ENCODE peak calls at places on chromosomes 2 and 18, in five cellular contexts. U, B, I, D and V are unnamed samples.

GRCh38 chr18:79952996-79953559 is 1.6 kb upstream of the SLC66A2 start:
- DNase-seq in U (no peak), B (peak), I (no peak), D (no peak), V (peak)

GRCh38 chr2:64568836-64569235 is 44.7 kb downstream of the AFTPH start:
- DNase-seq in U (no peak), B (no peak), I (no peak), D (no peak), V (no peak)

GRCh38 chr2:203476881-203477280 is 58.2 kb downstream of the RAPH1 start:
- DNase-seq in U (no peak), B (no peak), I (no peak), D (peak), V (no peak)

GRCh38 chr2:49616800-49617199 is 462.5 kb upstream of the FSHR start:
- DNase-seq in U (peak), B (no peak), I (no peak), D (peak), V (no peak)

GRCh38 chr2:171289938-171290480 is 129.3 kb upstream of the TLK1 start:
- DNase-seq in U (no peak), B (no peak), I (no peak), D (no peak), V (no peak)

GRCh38 chr2:221518201-221518936 is 53.7 kb downstream of the EPHA4 start:
- DNase-seq in U (no peak), B (no peak), I (no peak), D (peak), V (no peak)

GRCh38 chr2:48287971-48288370 is 242.0 kb upstream of the STON1 start:
- DNase-seq in U (no peak), B (no peak), I (no peak), D (no peak), V (no peak)

GRCh38 chr18:48607049-48607984 is 68.5 kb downstream of the CTIF start:
- DNase-seq in U (no peak), B (peak), I (no peak), D (no peak), V (no peak)

GRCh38 chr2:72108121-72108520 is 39.5 kb downstream of the CYP26B1 start:
- DNase-seq in U (no peak), B (no peak), I (no peak), D (peak), V (no peak)

GRCh38 chr18:4241218-4241617 is 213.9 kb downstream of the DLGAP1 start:
- DNase-seq in U (no peak), B (no peak), I (no peak), D (no peak), V (no peak)

GRCh38 chr2:11073251-11073650 is 82.0 kb upstream of the SLC66A3 start:
- DNase-seq in U (no peak), B (no peak), I (no peak), D (peak), V (no peak)

GRCh38 chr2:6772366-6772710 is 93.4 kb downstream of the CMPK2 start:
- DNase-seq in U (no peak), B (no peak), I (no peak), D (no peak), V (no peak)

GRCh38 chr2:94923196-94923595 is 52.0 kb downstream of the TEKT4 start:
- DNase-seq in U (no peak), B (no peak), I (no peak), D (peak), V (no peak)

GRCh38 chr2:39696072-39696471 is 30.4 kb downstream of the TMEM178A start:
- DNase-seq in U (no peak), B (no peak), I (no peak), D (peak), V (no peak)

GRCh38 chr2:53460347-53460746 is 307.3 kb upstream of the CHAC2 start:
- DNase-seq in U (no peak), B (no peak), I (peak), D (peak), V (no peak)

GRCh38 chr18:62334110-62334509 is 9.0 kb downstream of the TNFRSF11A start:
- DNase-seq in U (no peak), B (no peak), I (no peak), D (peak), V (no peak)

GRCh38 chr2:105308785-105309540 is 20.6 kb downstream of the TGFBRAP1 start:
- DNase-seq in U (no peak), B (no peak), I (no peak), D (no peak), V (no peak)

GRCh38 chr2:40401896-40402295 is 50.0 kb downstream of the SLC8A1 start:
- DNase-seq in U (no peak), B (no peak), I (no peak), D (peak), V (no peak)

GRCh38 chr2:85787282-85787980 is 33.6 kb downstream of the ATOH8 start:
- DNase-seq in U (no peak), B (peak), I (peak), D (no peak), V (no peak)

GRCh38 chr18:13175754-13176210 is 42.8 kb upstream of the LDLRAD4 start:
- DNase-seq in U (no peak), B (no peak), I (peak), D (peak), V (no peak)

GRCh38 chr2:220393717-220394116 is 766.3 kb downstream of the SLC4A3 start:
- DNase-seq in U (no peak), B (no peak), I (no peak), D (no peak), V (no peak)

GRCh38 chr2:218343591-218343990 is 13.1 kb upstream of the CATIP start:
- DNase-seq in U (no peak), B (no peak), I (no peak), D (no peak), V (no peak)

GRCh38 chr18:30908381-30908780 is 134.2 kb downstream of the DSC3 start:
- DNase-seq in U (no peak), B (no peak), I (no peak), D (peak), V (no peak)

GRCh38 chr18:45059695-45060094 is 379.0 kb downstream of the SETBP1 start:
- DNase-seq in U (no peak), B (no peak), I (no peak), D (peak), V (no peak)

GRCh38 chr2:136295168-136295567 is 177.2 kb upstream of the CXCR4 start:
- DNase-seq in U (no peak), B (no peak), I (no peak), D (no peak), V (no peak)

GRCh38 chr2:45241061-45241561 is 231.9 kb upstream of the SIX2 start:
- DNase-seq in U (no peak), B (no peak), I (no peak), D (peak), V (no peak)

GRCh38 chr2:10027931-10028330 is 15.4 kb upstream of the KLF11 start:
- DNase-seq in U (no peak), B (no peak), I (no peak), D (no peak), V (no peak)

GRCh38 chr2:239193925-239194687 is 206.7 kb downstream of the HDAC4 start:
- DNase-seq in U (no peak), B (no peak), I (no peak), D (no peak), V (peak)

GRCh38 chr2:36358317-36358659 is 2.7 kb downstream of the CRIM1 start:
- DNase-seq in U (no peak), B (no peak), I (no peak), D (no peak), V (no peak)

GRCh38 chr18:76981388-76981968 is 151.1 kb downstream of the MBP start:
- DNase-seq in U (peak), B (peak), I (peak), D (no peak), V (no peak)

GRCh38 chr2:170523506-170523905 is 191.6 kb upstream of the SP5 start:
- DNase-seq in U (no peak), B (no peak), I (no peak), D (no peak), V (no peak)

GRCh38 chr18:37385846-37386435 is 179.7 kb downstream of the CELF4 start:
- DNase-seq in U (peak), B (no peak), I (no peak), D (peak), V (no peak)

GRCh38 chr2:147623328-147623727 is 221.5 kb upstream of the ACVR2A start:
- DNase-seq in U (peak), B (no peak), I (no peak), D (peak), V (no peak)

GRCh38 chr2:218284106-218284811 is 8.0 kb downstream of the TMBIM1 start:
- DNase-seq in U (peak), B (no peak), I (peak), D (peak), V (no peak)

GRCh38 chr2:39665811-39666488 is at the start of gene TMEM178A:
- DNase-seq in U (peak), B (peak), I (no peak), D (no peak), V (no peak)

GRCh38 chr2:10256031-10256524 is 46.6 kb upstream of the HPCAL1 start:
- DNase-seq in U (no peak), B (peak), I (no peak), D (no peak), V (no peak)

GRCh38 chr18:70337139-70337972 is 48.5 kb downstream of the SOCS6 start:
- DNase-seq in U (no peak), B (no peak), I (no peak), D (peak), V (no peak)

GRCh38 chr2:143160732-143161707 is 31.8 kb downstream of the ARHGAP15 start:
- DNase-seq in U (no peak), B (no peak), I (no peak), D (no peak), V (no peak)

GRCh38 chr2:31411771-31412170 is 2.8 kb downstream of the XDH start:
- DNase-seq in U (no peak), B (no peak), I (no peak), D (peak), V (no peak)

GRCh38 chr2:31413025-31413424 is 1.5 kb downstream of the XDH start:
- DNase-seq in U (no peak), B (no peak), I (no peak), D (peak), V (no peak)

GRCh38 chr2:31414601-31415241 is at the start of gene XDH:
- DNase-seq in U (no peak), B (no peak), I (peak), D (peak), V (no peak)

GRCh38 chr2:31415421-31415820 is 879 bp upstream of the XDH start:
- DNase-seq in U (no peak), B (no peak), I (no peak), D (no peak), V (no peak)

DNA sequence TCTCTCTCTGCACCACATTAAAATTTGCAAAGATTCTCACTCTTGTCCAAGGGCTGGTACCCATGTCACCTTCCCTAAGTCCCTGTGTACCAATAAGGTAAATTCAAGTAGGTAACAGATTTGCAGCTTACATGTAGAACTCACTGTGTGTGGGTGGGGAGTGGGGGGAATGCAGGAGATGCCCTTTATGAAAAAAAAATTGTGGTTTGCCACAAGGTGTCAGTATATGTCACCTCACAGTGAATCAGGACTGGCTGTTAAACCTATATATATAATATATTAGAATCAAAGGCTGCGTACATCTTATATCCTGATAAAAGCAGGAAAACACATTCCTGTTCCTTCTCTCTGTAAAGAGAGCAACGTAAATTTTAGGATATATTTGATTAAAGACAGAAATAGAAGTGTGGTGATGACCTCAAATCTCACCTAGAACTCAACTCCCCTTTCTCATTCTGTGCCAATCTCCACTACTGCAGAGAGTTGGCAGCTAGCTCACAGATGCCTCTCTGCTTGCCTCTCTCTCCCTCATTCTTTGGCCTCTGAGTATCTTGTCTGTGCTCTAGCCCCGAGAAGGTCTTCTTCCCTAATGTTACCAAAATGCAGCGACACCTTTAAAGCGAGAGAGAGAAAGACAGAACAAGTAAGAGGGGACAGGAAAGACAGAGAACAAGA is 529 bp downstream of the XDH start:
- DNase-seq in U (no peak), B (no peak), I (no peak), D (peak), V (no peak)
- TF ChIP-seq CTCF in U (no peak), B (no peak), I (peak), D (peak), V (no peak)

DNA sequence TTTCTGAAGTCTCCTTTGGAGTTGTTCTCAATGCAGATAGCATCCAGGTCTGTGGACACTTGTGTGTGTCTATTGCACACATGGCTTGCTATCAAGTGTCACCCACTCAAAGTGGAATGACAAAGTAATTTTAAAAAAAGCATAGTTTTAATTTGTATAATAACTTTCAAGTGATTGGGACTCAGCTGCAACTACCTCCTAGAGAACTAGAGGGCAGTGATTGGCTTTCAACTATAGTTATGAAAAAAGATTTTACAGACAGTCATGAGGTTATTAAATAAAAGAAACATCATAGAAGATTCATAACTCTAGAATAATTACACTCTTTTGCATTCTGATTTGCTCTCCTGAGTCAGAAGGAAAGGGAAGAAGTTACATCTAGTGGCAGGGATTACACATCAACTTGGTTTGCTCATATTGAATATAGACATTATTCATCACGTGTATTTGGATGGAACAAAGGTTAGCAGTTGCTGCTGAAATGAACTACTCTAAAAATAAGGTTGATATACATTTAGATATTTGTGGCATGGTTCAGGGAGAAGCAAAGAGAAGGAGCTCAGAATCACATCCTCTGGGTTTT is 4.7 kb downstream of the GPR39 start:
- DNase-seq in U (no peak), B (no peak), I (no peak), D (peak), V (no peak)
- TF ChIP-seq CTCF in U (no peak), B (no peak), I (no peak), D (no peak), V (no peak)

GRCh38 chr2:197256021-197256420 is 54.6 kb downstream of the ANKRD44 start:
- DNase-seq in U (no peak), B (no peak), I (no peak), D (no peak), V (no peak)
- TF ChIP-seq CTCF in U (no peak), B (no peak), I (no peak), D (no peak), V (no peak)

DNA sequence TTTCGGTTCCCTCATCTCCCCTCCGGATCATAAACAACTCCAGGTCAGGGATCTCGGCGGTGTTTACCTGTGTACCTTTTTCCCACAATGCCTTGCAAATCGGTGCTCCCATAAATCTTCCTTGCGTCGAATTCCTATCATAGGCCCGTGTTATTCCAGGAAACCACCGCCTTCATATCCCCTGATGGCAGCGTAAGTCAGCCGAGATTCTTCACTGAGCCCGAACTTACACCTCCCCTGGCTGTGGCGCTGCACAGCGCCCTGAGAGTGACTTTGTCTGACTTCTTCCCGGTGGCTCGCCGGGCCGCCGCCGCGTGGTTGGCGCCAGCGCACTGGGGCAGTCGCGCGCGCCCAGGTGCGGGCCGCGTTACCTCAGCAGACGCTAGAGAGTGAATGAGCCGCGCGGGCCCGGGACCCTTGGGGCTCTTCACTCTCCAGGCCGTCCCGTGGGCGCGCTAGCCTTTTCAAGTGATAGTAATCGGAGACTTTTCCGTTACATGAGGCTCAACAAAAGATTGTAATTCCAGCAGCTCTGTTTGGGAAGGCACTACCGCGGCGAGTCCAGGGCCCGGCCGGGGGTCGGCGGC is 101.6 kb downstream of the SPTBN1 start:
- DNase-seq in U (peak), B (peak), I (peak), D (peak), V (peak)
- TF ChIP-seq CTCF in U (no peak), B (peak), I (no peak), D (peak), V (no peak)

GRCh38 chr2:126779286-126779605 is 119.4 kb upstream of the TEX51 start:
- DNase-seq in U (no peak), B (peak), I (no peak), D (no peak), V (no peak)

GRCh38 chr2:126776255-126776654 is 120.3 kb downstream of the GYPC start:
- DNase-seq in U (no peak), B (peak), I (no peak), D (no peak), V (no peak)

GRCh38 chr2:126776701-126777619 is 121.0 kb downstream of the GYPC start:
- DNase-seq in U (peak), B (peak), I (peak), D (peak), V (peak)

GRCh38 chr2:126778561-126779285 is 120.0 kb upstream of the TEX51 start:
- DNase-seq in U (no peak), B (peak), I (no peak), D (no peak), V (no peak)

DNA sequence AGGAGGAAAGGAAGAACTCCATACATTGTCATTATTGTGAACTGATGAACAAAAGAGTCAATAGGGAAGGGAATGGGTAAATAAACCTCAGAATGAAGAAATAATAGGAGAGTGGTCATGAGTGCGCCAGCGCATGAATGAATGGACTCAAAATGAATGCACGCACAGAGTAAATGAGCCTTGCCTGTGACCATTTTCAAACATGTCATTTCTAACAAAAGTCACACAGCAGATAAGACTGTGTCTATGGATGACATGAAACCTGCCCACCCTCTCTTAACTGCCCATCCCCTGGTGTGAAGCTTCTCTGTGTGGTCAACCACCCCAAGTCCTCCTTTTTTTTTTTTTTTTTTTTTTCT is 121.1 kb upstream of the TEX51 start:
- DNase-seq in U (no peak), B (no peak), I (no peak), D (no peak), V (no peak)
- TF ChIP-seq CTCF in U (no peak), B (no peak), I (no peak), D (no peak), V (no peak)

GRCh38 chr2:159773426-159773825 is 24.6 kb downstream of the CD302 start:
- DNase-seq in U (no peak), B (no peak), I (no peak), D (no peak), V (no peak)

GRCh38 chr2:159774370-159774990 is 23.5 kb downstream of the CD302 start:
- DNase-seq in U (no peak), B (no peak), I (no peak), D (no peak), V (no peak)

GRCh38 chr2:159776321-159776720 is 21.7 kb downstream of the CD302 start:
- DNase-seq in U (no peak), B (no peak), I (no peak), D (no peak), V (no peak)

GRCh38 chr2:159773876-159774275 is 24.1 kb downstream of the CD302 start:
- DNase-seq in U (no peak), B (no peak), I (no peak), D (no peak), V (no peak)

DNA sequence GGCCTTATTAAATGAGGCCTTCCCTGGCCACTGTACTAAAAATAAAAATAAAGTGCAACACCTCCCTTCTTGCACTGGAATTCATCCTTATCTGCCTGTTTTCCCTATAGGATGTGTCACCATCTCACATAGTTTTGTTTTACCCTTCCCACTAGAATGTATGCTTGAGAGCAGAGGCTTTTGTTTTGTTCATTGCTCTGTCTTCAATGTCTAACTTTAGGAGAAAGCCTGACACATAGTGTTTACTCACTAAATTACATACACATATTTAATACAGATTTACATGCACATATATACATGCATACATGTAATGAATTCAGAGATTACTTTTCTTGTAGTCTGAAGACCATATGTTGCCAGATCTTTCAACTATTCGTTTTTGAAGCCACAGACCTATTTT is 23.0 kb downstream of the CD302 start:
- DNase-seq in U (no peak), B (no peak), I (no peak), D (no peak), V (no peak)
- TF ChIP-seq CTCF in U (no peak), B (no peak), I (no peak), D (no peak), V (no peak)